ENCODE peak calls at places on chromosomes 1 and 21, in seven cellular contexts. One of them, this sample, is unnamed.

GRCh38 chr21:35925497-35925896 is 134.8 kb downstream of the SETD4 start:
- DNase-seq in CD8-positive, alpha-beta memory T cell: no peak
- DNase-seq in H9: no peak
- DNase-seq in NCI-H1105: no peak
- DNase-seq in esophagus muscularis mucosa: peak; percentile 90
- DNase-seq in HT-29: peak; percentile 13
- DNase-seq in activated CD4-positive, CD25-positive, alpha-beta regulatory T cell: no peak
- DNase-seq in this sample: no peak

GRCh38 chr1:110148961-110149360 is 1.3 kb upstream of the SLC6A17 start:
- DNase-seq in CD8-positive, alpha-beta memory T cell: no peak
- DNase-seq in H9: no peak
- DNase-seq in NCI-H1105: no peak
- DNase-seq in esophagus muscularis mucosa: no peak
- DNase-seq in HT-29: peak; percentile 34
- DNase-seq in activated CD4-positive, CD25-positive, alpha-beta regulatory T cell: no peak
- DNase-seq in this sample: no peak

GRCh38 chr1:105686026-105686425 is 1370.4 kb upstream of the PRMT6 start:
- DNase-seq in CD8-positive, alpha-beta memory T cell: no peak
- DNase-seq in H9: no peak
- DNase-seq in NCI-H1105: no peak
- DNase-seq in esophagus muscularis mucosa: no peak
- DNase-seq in HT-29: no peak
- DNase-seq in activated CD4-positive, CD25-positive, alpha-beta regulatory T cell: no peak
- DNase-seq in this sample: no peak

GRCh38 chr1:8427493-8427892 is 109.6 kb downstream of the SLC45A1 start:
- DNase-seq in CD8-positive, alpha-beta memory T cell: peak; percentile 57
- DNase-seq in H9: no peak
- DNase-seq in NCI-H1105: no peak
- DNase-seq in esophagus muscularis mucosa: no peak
- DNase-seq in HT-29: no peak
- DNase-seq in activated CD4-positive, CD25-positive, alpha-beta regulatory T cell: no peak
- DNase-seq in this sample: no peak

GRCh38 chr1:160451119-160451858 is 50.9 kb downstream of the VANGL2 start:
- DNase-seq in CD8-positive, alpha-beta memory T cell: no peak
- DNase-seq in H9: no peak
- DNase-seq in NCI-H1105: no peak
- DNase-seq in esophagus muscularis mucosa: no peak
- DNase-seq in HT-29: peak; percentile 71
- DNase-seq in activated CD4-positive, CD25-positive, alpha-beta regulatory T cell: no peak
- DNase-seq in this sample: no peak

GRCh38 chr1:214524824-214525223 is 26.6 kb downstream of the PTPN14 start:
- DNase-seq in CD8-positive, alpha-beta memory T cell: no peak
- DNase-seq in H9: no peak
- DNase-seq in NCI-H1105: no peak
- DNase-seq in esophagus muscularis mucosa: no peak
- DNase-seq in HT-29: no peak
- DNase-seq in activated CD4-positive, CD25-positive, alpha-beta regulatory T cell: no peak
- DNase-seq in this sample: no peak

GRCh38 chr1:46477153-46477929 is 12.3 kb upstream of the DMBX1 start:
- DNase-seq in CD8-positive, alpha-beta memory T cell: peak; percentile 62
- DNase-seq in H9: peak; percentile 82
- DNase-seq in NCI-H1105: peak; percentile 64
- DNase-seq in esophagus muscularis mucosa: peak; percentile 95
- DNase-seq in HT-29: peak; percentile 91
- DNase-seq in activated CD4-positive, CD25-positive, alpha-beta regulatory T cell: peak; percentile 62
- DNase-seq in this sample: peak; percentile 60

GRCh38 chr1:225657462-225657989 is 4.6 kb upstream of the ENAH start:
- DNase-seq in CD8-positive, alpha-beta memory T cell: no peak
- DNase-seq in H9: no peak
- DNase-seq in NCI-H1105: no peak
- DNase-seq in esophagus muscularis mucosa: no peak
- DNase-seq in HT-29: no peak
- DNase-seq in activated CD4-positive, CD25-positive, alpha-beta regulatory T cell: no peak
- DNase-seq in this sample: no peak

GRCh38 chr1:51690285-51690961 is 73.5 kb downstream of the OSBPL9 start:
- DNase-seq in CD8-positive, alpha-beta memory T cell: no peak
- DNase-seq in H9: no peak
- DNase-seq in NCI-H1105: no peak
- DNase-seq in esophagus muscularis mucosa: no peak
- DNase-seq in HT-29: no peak
- DNase-seq in activated CD4-positive, CD25-positive, alpha-beta regulatory T cell: no peak
- DNase-seq in this sample: no peak

GRCh38 chr1:46408356-46409062 is 14.4 kb downstream of the FAAH start:
- DNase-seq in CD8-positive, alpha-beta memory T cell: no peak
- DNase-seq in H9: no peak
- DNase-seq in NCI-H1105: no peak
- DNase-seq in esophagus muscularis mucosa: no peak
- DNase-seq in HT-29: no peak
- DNase-seq in activated CD4-positive, CD25-positive, alpha-beta regulatory T cell: no peak
- DNase-seq in this sample: no peak

GRCh38 chr1:79380078-79380477 is 373.5 kb upstream of the ADGRL4 start:
- DNase-seq in CD8-positive, alpha-beta memory T cell: no peak
- DNase-seq in H9: no peak
- DNase-seq in NCI-H1105: no peak
- DNase-seq in esophagus muscularis mucosa: no peak
- DNase-seq in HT-29: no peak
- DNase-seq in activated CD4-positive, CD25-positive, alpha-beta regulatory T cell: no peak
- DNase-seq in this sample: no peak

GRCh38 chr1:28278763-28279162 is 19.4 kb downstream of the SESN2 start:
- DNase-seq in CD8-positive, alpha-beta memory T cell: no peak
- DNase-seq in H9: no peak
- DNase-seq in NCI-H1105: no peak
- DNase-seq in esophagus muscularis mucosa: no peak
- DNase-seq in HT-29: no peak
- DNase-seq in activated CD4-positive, CD25-positive, alpha-beta regulatory T cell: no peak
- DNase-seq in this sample: no peak

GRCh38 chr21:44496196-44496899 is 41.0 kb downstream of the LRRC3 start:
- DNase-seq in CD8-positive, alpha-beta memory T cell: no peak
- DNase-seq in H9: no peak
- DNase-seq in NCI-H1105: no peak
- DNase-seq in esophagus muscularis mucosa: no peak
- DNase-seq in HT-29: no peak
- DNase-seq in activated CD4-positive, CD25-positive, alpha-beta regulatory T cell: no peak
- DNase-seq in this sample: no peak

GRCh38 chr21:15061747-15062146 is 3.1 kb downstream of the NRIP1 start:
- DNase-seq in CD8-positive, alpha-beta memory T cell: no peak
- DNase-seq in H9: no peak
- DNase-seq in NCI-H1105: no peak
- DNase-seq in esophagus muscularis mucosa: no peak
- DNase-seq in HT-29: no peak
- DNase-seq in activated CD4-positive, CD25-positive, alpha-beta regulatory T cell: no peak
- DNase-seq in this sample: no peak

GRCh38 chr1:244205171-244205570 is 154.1 kb downstream of the ZBTB18 start:
- DNase-seq in CD8-positive, alpha-beta memory T cell: no peak
- DNase-seq in H9: no peak
- DNase-seq in NCI-H1105: no peak
- DNase-seq in esophagus muscularis mucosa: no peak
- DNase-seq in HT-29: no peak
- DNase-seq in activated CD4-positive, CD25-positive, alpha-beta regulatory T cell: no peak
- DNase-seq in this sample: no peak

GRCh38 chr1:187294421-187295201 is 465.9 kb downstream of the PLA2G4A start:
- DNase-seq in CD8-positive, alpha-beta memory T cell: no peak
- DNase-seq in H9: no peak
- DNase-seq in NCI-H1105: no peak
- DNase-seq in esophagus muscularis mucosa: no peak
- DNase-seq in HT-29: no peak
- DNase-seq in activated CD4-positive, CD25-positive, alpha-beta regulatory T cell: no peak
- DNase-seq in this sample: no peak

GRCh38 chr1:178688244-178688643 is 36.8 kb upstream of the RALGPS2 start:
- DNase-seq in CD8-positive, alpha-beta memory T cell: no peak
- DNase-seq in H9: no peak
- DNase-seq in NCI-H1105: no peak
- DNase-seq in esophagus muscularis mucosa: no peak
- DNase-seq in HT-29: no peak
- DNase-seq in activated CD4-positive, CD25-positive, alpha-beta regulatory T cell: no peak
- DNase-seq in this sample: no peak

GRCh38 chr21:33801424-33802405 is 113.9 kb downstream of the ATP5PO start:
- DNase-seq in CD8-positive, alpha-beta memory T cell: no peak
- DNase-seq in H9: no peak
- DNase-seq in NCI-H1105: peak; percentile 82
- DNase-seq in esophagus muscularis mucosa: no peak
- DNase-seq in HT-29: no peak
- DNase-seq in activated CD4-positive, CD25-positive, alpha-beta regulatory T cell: no peak
- DNase-seq in this sample: no peak

GRCh38 chr1:92577251-92577895 is 90.6 kb upstream of the GFI1 start:
- DNase-seq in CD8-positive, alpha-beta memory T cell: no peak
- DNase-seq in H9: no peak
- DNase-seq in NCI-H1105: no peak
- DNase-seq in esophagus muscularis mucosa: no peak
- DNase-seq in HT-29: no peak
- DNase-seq in activated CD4-positive, CD25-positive, alpha-beta regulatory T cell: no peak
- DNase-seq in this sample: no peak

GRCh38 chr1:205088341-205088740 is 4.1 kb upstream of the TMEM81 start:
- DNase-seq in CD8-positive, alpha-beta memory T cell: no peak
- DNase-seq in H9: no peak
- DNase-seq in NCI-H1105: no peak
- DNase-seq in esophagus muscularis mucosa: no peak
- DNase-seq in HT-29: no peak
- DNase-seq in activated CD4-positive, CD25-positive, alpha-beta regulatory T cell: no peak
- DNase-seq in this sample: no peak

GRCh38 chr1:164188507-164188906 is 370.5 kb upstream of the PBX1 start:
- DNase-seq in CD8-positive, alpha-beta memory T cell: no peak
- DNase-seq in H9: no peak
- DNase-seq in NCI-H1105: no peak
- DNase-seq in esophagus muscularis mucosa: no peak
- DNase-seq in HT-29: no peak
- DNase-seq in activated CD4-positive, CD25-positive, alpha-beta regulatory T cell: no peak
- DNase-seq in this sample: no peak